ENCODE peak calls at places on chromosomes 13 and 19, in five cellular contexts. P is frontal cortex; N is NCI-H1436; L is psoas muscle; D is activated CD8-positive, alpha-beta memory T cell treated with anti-CD3 and anti-CD28 coated beads for 1 hour. K is an unnamed sample.

GRCh38 chr13:50788551-50788950 is 54.9 kb downstream of the DLEU7 start:
- DNase-seq in N (no peak), P (no peak), L (no peak), D (no peak), K (no peak)

GRCh38 chr13:73957889-73958288 is 176.3 kb downstream of the KLF12 start:
- DNase-seq in P (no peak), D (no peak), N (no peak), L (no peak), K (no peak)

GRCh38 chr13:23579072-23579885 is 9.1 kb downstream of the TNFRSF19 start:
- DNase-seq in P (peak; percentile 83), L (peak; percentile 96), N (peak; percentile 54), D (peak; percentile 92), K (peak; percentile 90)

GRCh38 chr19:29277107-29277506 is 64.2 kb upstream of the UQCRFS1 start:
- DNase-seq in D (peak; percentile 13), P (no peak), N (peak; percentile 72), L (no peak), K (no peak)

GRCh38 chr13:98428256-98428966 is 148.5 kb downstream of the STK24 start:
- DNase-seq in P (no peak), L (no peak), D (no peak), N (no peak), K (no peak)

GRCh38 chr13:43132911-43133310 is 109.5 kb downstream of the DNAJC15 start:
- DNase-seq in L (no peak), D (no peak), P (no peak), N (peak; percentile 83), K (no peak)

GRCh38 chr13:30796833-30797601 is 61.7 kb downstream of the ALOX5AP start:
- DNase-seq in N (peak; percentile 15), P (no peak), D (no peak), L (no peak), K (no peak)

GRCh38 chr13:21501709-21502108 is 42.6 kb upstream of the ZDHHC20 start:
- DNase-seq in P (no peak), N (no peak), D (no peak), L (no peak), K (no peak)

GRCh38 chr19:3987619-3988371 is 2.5 kb upstream of the EEF2 start:
- DNase-seq in N (peak; percentile 87), L (peak; percentile 95), D (peak; percentile 81), P (peak; percentile 71), K (peak; percentile 88)

GRCh38 chr13:71798723-71799122 is 68.3 kb downstream of the DACH1 start:
- DNase-seq in L (no peak), N (no peak), P (no peak), D (no peak), K (no peak)

GRCh38 chr19:3398900-3399278 is 32.5 kb downstream of the NFIC start:
- DNase-seq in P (no peak), D (no peak), L (no peak), N (no peak), K (no peak)

GRCh38 chr13:43472344-43472743 is 314.4 kb downstream of the ENOX1 start:
- DNase-seq in N (no peak), P (no peak), L (no peak), D (no peak), K (no peak)

GRCh38 chr13:43054803-43055802 is 31.7 kb downstream of the DNAJC15 start:
- DNase-seq in N (no peak), P (no peak), D (no peak), L (peak; percentile 46), K (peak; percentile 41)

GRCh38 chr13:101152184-101152583 is 264.1 kb downstream of the NALCN start:
- DNase-seq in P (no peak), D (no peak), L (no peak), N (peak; percentile 65), K (no peak)

GRCh38 chr19:51097166-51097736 is 11.0 kb downstream of the CTU1 start:
- DNase-seq in N (peak; percentile 66), D (peak; percentile 64), L (peak; percentile 74), P (peak; percentile 72), K (peak; percentile 52)

GRCh38 chr13:46795321-46795720 is 1.6 kb downstream of the ESD start:
- DNase-seq in L (no peak), D (no peak), N (no peak), P (no peak), K (no peak)

GRCh38 chr19:47032171-47032811 is 12.7 kb downstream of the NPAS1 start:
- DNase-seq in N (peak; percentile 39), D (peak; percentile 46), P (no peak), L (no peak), K (peak; percentile 58)

GRCh38 chr19:14085309-14085995 is at the start of gene C19orf67:
- DNase-seq in D (no peak), P (no peak), N (no peak), L (no peak), K (no peak)

GRCh38 chr19:48290923-48291700 is 21.2 kb downstream of the ZNF114 start:
- DNase-seq in N (peak; percentile 63), P (peak; percentile 63), L (peak; percentile 91), D (peak; percentile 58), K (peak; percentile 83)

GRCh38 chr13:109858319-109858718 is 71.9 kb upstream of the IRS2 start:
- DNase-seq in N (no peak), L (no peak), D (no peak), P (no peak), K (no peak)

GRCh38 chr13:98539655-98540054 is 37.3 kb downstream of the STK24 start:
- DNase-seq in D (no peak), N (no peak), P (no peak), L (no peak), K (no peak)

GRCh38 chr19:14023404-14024235 is 4.3 kb upstream of the RLN3 start:
- DNase-seq in P (no peak), D (no peak), N (no peak), L (peak; percentile 53), K (peak; percentile 72)

K was measured in hepatic stellate cell.